ENCODE peak calls at places on chromosomes 16 and 17, in eight cellular contexts. O is activated B cell treated with CpG ODN at 0.5 μM for 24 hours; B is SJCRH30; W is iris pigment epithelial cell; R is nephron progenitor cell; A is activated CD4-positive, alpha-beta T cell treated with anti-CD3 and anti-CD28 coated beads, Interleukin-2, amount 50 U/mL, for 48 hours; X is C1 segment of cervical spinal cord; V is cerebellar cortex. F is an unnamed sample.

GRCh38 chr16:9123871-9124270 is 32.4 kb downstream of the HAPSTR1 start:
- DNase-seq in V (no peak), R (no peak), B (no peak), O (peak), A (no peak), X (no peak), W (no peak), F (no peak)

GRCh38 chr16:15529673-15530072 is 95.3 kb downstream of the BMERB1 start:
- DNase-seq in A (no peak), W (no peak), O (no peak), B (peak), R (no peak), X (no peak), V (no peak), F (no peak)

GRCh38 chr16:88438084-88438870 is 14.8 kb upstream of the ZFPM1 start:
- DNase-seq in R (no peak), B (no peak), A (no peak), V (no peak), X (no peak), O (no peak), W (no peak), F (no peak)

GRCh38 chr16:55144656-55145055 is 179.3 kb upstream of the IRX6 start:
- DNase-seq in O (no peak), X (no peak), A (no peak), V (no peak), W (no peak), R (no peak), B (no peak), F (no peak)

GRCh38 chr17:49358638-49359247 is 3.3 kb downstream of the ZNF652 start:
- DNase-seq in B (no peak), W (no peak), A (no peak), X (no peak), O (no peak), R (no peak), V (no peak), F (no peak)

GRCh38 chr17:39740357-39741111 is 2.8 kb downstream of the GRB7 start:
- DNase-seq in V (no peak), B (no peak), A (no peak), X (no peak), W (peak), O (no peak), R (no peak), F (no peak)

GRCh38 chr17:2874211-2874686 is 78.0 kb downstream of the RAP1GAP2 start:
- DNase-seq in A (no peak), V (no peak), R (no peak), W (no peak), O (no peak), X (no peak), B (no peak), F (no peak)

GRCh38 chr16:62254847-62255246 is 218.6 kb upstream of the CDH8 start:
- DNase-seq in X (no peak), O (no peak), V (no peak), A (no peak), W (no peak), R (no peak), B (no peak), F (no peak)

GRCh38 chr17:29571486-29571882 is 3.0 kb downstream of the TP53I13 start:
- DNase-seq in X (no peak), R (no peak), A (no peak), V (no peak), O (peak), W (no peak), B (no peak), F (no peak)

GRCh38 chr16:51242281-51242994 is 91.4 kb upstream of the SALL1 start:
- DNase-seq in B (no peak), X (no peak), V (no peak), A (no peak), O (no peak), W (no peak), R (no peak), F (no peak)

GRCh38 chr17:40284085-40284713 is 3.5 kb upstream of the CDC6 start:
- DNase-seq in A (no peak), R (no peak), B (peak), X (no peak), V (no peak), O (no peak), W (peak), F (no peak)

GRCh38 chr16:10961231-10961630 is 16.9 kb downstream of the CLEC16A start:
- DNase-seq in V (no peak), X (no peak), R (no peak), O (no peak), B (no peak), A (no peak), W (peak), F (no peak)

GRCh38 chr17:65198653-65199382 is 61.6 kb downstream of the RGS9 start:
- DNase-seq in X (peak), V (peak), A (no peak), W (peak), R (peak), B (peak), O (no peak), F (no peak)

GRCh38 chr16:1535391-1536291 is 2.2 kb downstream of the TMEM204 start:
- DNase-seq in W (peak), V (no peak), X (no peak), R (peak), A (peak), O (no peak), B (no peak), F (no peak)

GRCh38 chr16:13378151-13378550 is 476.8 kb downstream of the SHISA9 start:
- DNase-seq in X (no peak), R (no peak), W (peak), A (no peak), O (no peak), V (no peak), B (no peak), F (no peak)

GRCh38 chr17:64706224-64707076 is 44.3 kb upstream of the SMURF2 start:
- DNase-seq in V (no peak), O (no peak), R (no peak), A (no peak), B (peak), X (no peak), W (no peak), F (no peak)

GRCh38 chr17:73705594-73705993 is 61.3 kb upstream of the SDK2 start:
- DNase-seq in V (no peak), O (no peak), W (peak), X (no peak), R (no peak), A (no peak), B (no peak), F (no peak)

GRCh38 chr17:2398655-2399571 is 1.9 kb downstream of the MNT start:
- DNase-seq in O (no peak), B (peak), W (peak), X (peak), R (no peak), V (peak), A (peak), F (peak)

GRCh38 chr17:17641621-17642409 is 39.4 kb upstream of the RAI1 start:
- DNase-seq in V (peak), B (peak), O (peak), A (peak), W (peak), R (peak), X (peak), F (peak)

GRCh38 chr16:5575846-5576245 is 478.3 kb upstream of the EEF2KMT start:
- DNase-seq in A (no peak), R (no peak), X (no peak), W (no peak), B (no peak), V (no peak), O (no peak), F (no peak)

GRCh38 chr17:78901806-78902205 is 1.2 kb downstream of the CEP295NL start:
- DNase-seq in R (no peak), X (no peak), O (no peak), A (no peak), V (no peak), B (no peak), W (no peak), F (no peak)

GRCh38 chr16:68332411-68333121 is 21.7 kb downstream of the PRMT7 start:
- DNase-seq in V (no peak), X (no peak), W (peak), O (no peak), A (no peak), R (no peak), B (no peak), F (no peak)

GRCh38 chr16:50598256-50598894 is 50.2 kb downstream of the NKD1 start:
- DNase-seq in R (no peak), W (no peak), O (no peak), B (no peak), A (no peak), X (no peak), V (no peak), F (no peak)

GRCh38 chr16:67703626-67704025 is 15.5 kb downstream of the GFOD2 start:
- DNase-seq in X (no peak), V (no peak), O (no peak), W (no peak), R (no peak), A (no peak), B (no peak), F (no peak)

GRCh38 chr17:18888766-18889290 is 30.9 kb downstream of the PRPSAP2 start:
- DNase-seq in B (no peak), O (no peak), A (no peak), X (no peak), R (no peak), W (no peak), V (peak), F (no peak)

GRCh38 chr16:27177031-27177774 is 26.1 kb upstream of the KDM8 start:
- DNase-seq in R (no peak), V (no peak), W (peak), X (no peak), O (no peak), B (no peak), A (no peak), F (no peak)

GRCh38 chr16:21023509-21024202 is 123.1 kb downstream of the LYRM1 start:
- DNase-seq in V (no peak), X (no peak), O (no peak), A (no peak), B (no peak), W (no peak), R (no peak), F (no peak)

GRCh38 chr16:80710918-80711317 is 93.5 kb downstream of the CDYL2 start:
- DNase-seq in O (no peak), W (no peak), A (no peak), R (no peak), V (peak), X (peak), B (no peak), F (no peak)

GRCh38 chr16:69482410-69482951 is 58.1 kb downstream of the CYB5B start:
- DNase-seq in X (peak), V (peak), B (peak), W (peak), A (no peak), O (no peak), R (no peak), F (no peak)

GRCh38 chr17:76909971-76910760 is 42.0 kb downstream of the MGAT5B start:
- DNase-seq in B (peak), A (peak), W (peak), V (no peak), O (no peak), X (no peak), R (peak), F (peak)

GRCh38 chr17:51638909-51639308 is 378.6 kb downstream of the UTP18 start:
- DNase-seq in A (no peak), X (peak), B (no peak), O (no peak), V (peak), R (no peak), W (no peak), F (no peak)

GRCh38 chr16:68005786-68006286 is 6.6 kb upstream of the DPEP2 start:
- DNase-seq in R (no peak), V (no peak), A (no peak), B (no peak), O (no peak), X (no peak), W (peak), F (no peak)

GRCh38 chr16:69064789-69065313 is 40.6 kb upstream of the HAS3 start:
- DNase-seq in O (no peak), B (no peak), X (no peak), R (no peak), V (no peak), W (peak), A (no peak), F (no peak)

GRCh38 chr17:33225994-33226393 is 67.1 kb downstream of the ASIC2 start:
- DNase-seq in X (no peak), O (no peak), A (no peak), V (no peak), B (no peak), W (no peak), R (no peak), F (no peak)

GRCh38 chr16:813204-813915 is 12.8 kb upstream of the GNG13 start:
- DNase-seq in O (peak), W (peak), A (peak), B (no peak), X (no peak), R (peak), V (no peak), F (peak)

GRCh38 chr16:3922241-3922640 is 41.7 kb upstream of the CREBBP start:
- DNase-seq in A (no peak), W (no peak), O (no peak), X (no peak), B (no peak), R (no peak), V (no peak), F (no peak)

GRCh38 chr16:53358884-53359283 is 75.4 kb upstream of the RBL2 start:
- DNase-seq in V (no peak), O (no peak), W (no peak), X (no peak), B (no peak), A (no peak), R (no peak), F (no peak)

GRCh38 chr17:20791626-20792025 is 212.1 kb downstream of the CDRT15L2 start:
- DNase-seq in R (no peak), X (no peak), O (no peak), V (no peak), B (no peak), W (no peak), A (no peak), F (no peak)

GRCh38 chr17:46092996-46093395 is 93.9 kb downstream of the STH start:
- DNase-seq in R (no peak), A (no peak), O (no peak), B (no peak), X (no peak), V (no peak), W (peak), F (no peak)